ENCODE peak calls at places on chromosomes 13 and 19, in seven cellular contexts. Q is lower leg skin, T is cardiac fibroblast, M is bronchial epithelial cell, N is AG09309, Z is epithelial cell of esophagus, S is PC-3. X is an unnamed sample.

GRCh38 chr19:47032171-47032811 is 12.7 kb downstream of the NPAS1 start:
- DNase-seq in Q (no peak), N (no peak), T (peak; percentile 26), S (peak; percentile 56), M (peak; percentile 40), Z (peak; percentile 69), X (peak; percentile 48)

GRCh38 chr13:73996569-73996968 is 137.6 kb downstream of the KLF12 start:
- DNase-seq in S (no peak), N (no peak), T (no peak), Q (no peak), Z (no peak), M (no peak), X (no peak)

GRCh38 chr13:101916108-101916757 is 463.8 kb downstream of the ITGBL1 start:
- DNase-seq in S (no peak), N (no peak), T (no peak), Z (peak; percentile 26), M (no peak), Q (no peak), X (no peak)

GRCh38 chr13:83883061-83883523 is 818 bp upstream of the SLITRK1 start:
- DNase-seq in M (no peak), Q (no peak), S (no peak), N (no peak), Z (no peak), T (no peak), X (no peak)

GRCh38 chr13:107968470-107968869 is 246.9 kb downstream of the LIG4 start:
- DNase-seq in T (no peak), Q (no peak), S (no peak), Z (peak; percentile 55), N (no peak), M (peak; percentile 62), X (no peak)

GRCh38 chr19:12187625-12188024 is 24.7 kb downstream of the ZNF136 start:
- DNase-seq in T (no peak), N (no peak), Q (no peak), Z (no peak), M (no peak), S (peak; percentile 7), X (no peak)

GRCh38 chr13:83780201-83780600 is 102.1 kb downstream of the SLITRK1 start:
- DNase-seq in Z (peak; percentile 64), S (peak; percentile 59), Q (no peak), M (peak; percentile 47), T (peak; percentile 58), N (no peak), X (no peak)

GRCh38 chr13:107211073-107211472 is 643.1 kb upstream of the ARGLU1 start:
- DNase-seq in Z (peak; percentile 87), N (peak; percentile 65), M (peak; percentile 72), T (peak; percentile 90), Q (peak; percentile 91), S (peak; percentile 88), X (peak; percentile 65)

GRCh38 chr13:25608181-25608580 is 236.4 kb downstream of the ATP8A2 start:
- DNase-seq in M (no peak), T (no peak), Z (no peak), S (no peak), N (no peak), Q (no peak), X (no peak)

GRCh38 chr13:27770809-27771208 is 21.5 kb upstream of the GSX1 start:
- DNase-seq in S (peak; percentile 56), Q (peak; percentile 43), M (peak; percentile 79), N (no peak), T (peak; percentile 13), Z (peak; percentile 81), X (no peak)

GRCh38 chr13:76552807-76553206 is 333.4 kb downstream of the KCTD12 start:
- DNase-seq in Q (no peak), M (peak; percentile 7), Z (no peak), S (no peak), N (no peak), T (peak; percentile 1), X (no peak)

GRCh38 chr13:31214379-31214778 is 14.6 kb downstream of the B3GLCT start:
- DNase-seq in N (no peak), T (no peak), M (no peak), Q (no peak), S (no peak), Z (no peak), X (no peak)

GRCh38 chr19:12090807-12091206 is 26.3 kb downstream of the ZNF844 start:
- DNase-seq in N (peak; percentile 13), Z (peak; percentile 48), M (peak; percentile 29), Q (peak; percentile 90), T (peak; percentile 73), S (peak; percentile 35), X (peak; percentile 70)

GRCh38 chr13:112179421-112179820 is 112.5 kb downstream of the SOX1 start:
- DNase-seq in S (no peak), M (no peak), Q (peak; percentile 48), Z (no peak), N (no peak), T (no peak), X (no peak)

GRCh38 chr13:45341799-45342584 is 1.0 kb upstream of the TPT1 start:
- DNase-seq in Q (peak; percentile 92), S (peak; percentile 28), M (peak; percentile 74), Z (peak; percentile 82), T (peak; percentile 67), N (no peak), X (no peak)

GRCh38 chr13:33678906-33679657 is 138.9 kb upstream of the RFC3 start:
- DNase-seq in Z (peak; percentile 71), Q (peak; percentile 87), T (peak; percentile 87), M (peak; percentile 73), S (peak; percentile 90), N (peak; percentile 35), X (peak; percentile 36)

GRCh38 chr13:30585748-30586262 is 31.9 kb upstream of the USPL1 start:
- DNase-seq in Z (peak; percentile 55), N (peak; percentile 18), M (peak; percentile 77), T (peak; percentile 69), S (peak; percentile 89), Q (no peak), X (no peak)

GRCh38 chr19:57961785-57962184 is 12.5 kb downstream of the C19orf18 start:
- DNase-seq in M (no peak), Z (no peak), N (no peak), T (no peak), S (no peak), Q (no peak), X (no peak)

GRCh38 chr19:29528946-29529645 is 3.3 kb downstream of the VSTM2B start:
- DNase-seq in S (no peak), Z (no peak), Q (no peak), M (no peak), N (no peak), T (no peak), X (no peak)

GRCh38 chr19:39924952-39925351 is 9.5 kb downstream of the FCGBP start:
- DNase-seq in Q (peak; percentile 49), T (no peak), M (no peak), Z (no peak), N (no peak), S (no peak), X (no peak)

DNA sequence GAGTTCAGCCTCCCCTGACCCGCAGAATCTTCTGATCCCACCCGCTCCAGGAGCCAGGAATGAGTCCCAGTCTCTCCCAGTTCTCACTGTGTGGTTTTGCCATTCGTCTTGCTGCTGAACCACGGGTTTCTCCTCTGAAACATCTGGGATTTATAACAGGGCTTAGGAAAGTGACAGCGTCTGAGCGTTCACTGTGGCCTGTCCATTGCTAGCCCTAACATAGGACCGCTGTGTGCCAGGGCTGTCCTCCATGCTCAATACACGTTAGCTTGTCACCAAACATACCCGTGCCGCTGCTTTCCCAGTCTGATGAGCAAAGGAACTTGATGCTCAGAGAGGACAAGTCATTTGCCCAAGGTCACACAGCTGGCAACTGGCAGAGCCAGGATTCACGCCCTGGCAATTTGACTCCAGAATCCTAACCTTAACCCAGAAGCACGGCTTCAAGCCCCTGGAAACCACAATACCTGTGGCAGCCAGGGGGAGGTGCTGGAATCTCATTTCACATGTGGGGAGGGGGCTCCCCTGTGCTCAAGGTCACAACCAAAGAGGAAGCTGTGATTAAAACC is 1.1 kb upstream of the APOE start:
- DNase-seq in T (no peak), Z (no peak), S (no peak), Q (no peak), M (no peak), N (no peak), X (no peak)
- H3K4me3 ChIP-seq in T (no peak overlapping the region), Z (no peak overlapping the region), S (no peak overlapping the region), Q (no peak overlapping the region), M (no peak overlapping the region), N (no peak overlapping the region), X (no peak overlapping the region)

DNA sequence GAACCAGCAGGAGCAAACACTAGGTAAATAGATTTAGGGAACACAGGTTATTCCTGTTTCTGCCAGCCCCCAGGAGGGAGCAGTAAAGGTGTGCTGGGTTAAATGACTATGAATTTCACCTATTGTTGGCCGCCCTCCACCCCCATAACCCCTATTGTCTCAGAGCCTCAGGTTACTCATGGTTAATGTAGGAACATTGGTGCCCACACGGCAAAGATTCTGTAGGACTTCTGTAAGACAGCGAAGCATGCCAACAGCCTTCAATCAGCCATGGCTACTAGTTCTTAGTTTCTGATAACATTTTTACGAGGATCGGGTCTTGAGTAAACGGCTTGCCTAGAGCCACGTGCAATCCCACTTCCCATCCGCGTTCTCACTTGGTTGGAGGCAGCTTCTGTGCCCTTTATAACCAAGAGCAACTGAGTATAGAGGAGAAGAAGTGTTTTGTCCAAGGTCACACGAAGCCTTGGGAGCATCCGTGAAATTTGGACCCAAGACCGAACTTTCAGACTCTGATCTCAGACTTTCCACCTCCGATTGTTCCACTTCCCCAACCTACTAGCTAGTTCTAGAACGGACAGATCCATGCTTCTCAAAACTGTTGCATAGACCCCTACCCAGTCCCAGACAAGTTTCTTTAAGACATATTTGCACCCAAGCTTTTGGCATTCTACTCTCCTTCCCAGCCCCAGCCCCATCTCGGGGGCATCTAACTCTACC is 5.1 kb upstream of the CACNG8 start:
- DNase-seq in Z (no peak), M (no peak), N (no peak), S (peak; percentile 41), T (no peak), Q (no peak), X (no peak)
- H3K4me3 ChIP-seq in Z (no peak overlapping the region), M (no peak overlapping the region), N (no peak overlapping the region), S (no peak overlapping the region), T (no peak overlapping the region), Q (no peak overlapping the region), X (no peak overlapping the region)

GRCh38 chr19:43784981-43785808 is 4.4 kb upstream of the KCNN4 start:
- DNase-seq in T (peak; percentile 74), M (peak; percentile 67), Z (peak; percentile 79), Q (no peak), S (peak; percentile 84), N (no peak), X (peak; percentile 50)
- H3K4me3 ChIP-seq in T (no peak overlapping the region), M (no peak overlapping the region), Z (no peak overlapping the region), Q (no peak overlapping the region), S (peak overlapping the region; percentile 38), N (no peak overlapping the region), X (no peak overlapping the region)

GRCh38 chr13:44149821-44150220 is 223.8 kb upstream of the SERP2 start:
- DNase-seq in Z (no peak), Q (no peak), N (no peak), S (no peak), T (no peak), M (no peak), X (no peak)

GRCh38 chr13:44148159-44148929 is 225.3 kb upstream of the SERP2 start:
- DNase-seq in S (peak; percentile 52), Z (no peak), M (no peak), T (no peak), Q (no peak), N (no peak), X (no peak)

GRCh38 chr13:44146162-44146561 is 227.5 kb upstream of the SERP2 start:
- DNase-seq in N (no peak), S (no peak), Q (no peak), Z (no peak), T (no peak), M (no peak), X (no peak)

GRCh38 chr13:44147222-44147621 is 226.4 kb upstream of the SERP2 start:
- DNase-seq in Q (no peak), T (no peak), Z (no peak), N (no peak), S (no peak), M (no peak), X (no peak)

GRCh38 chr13:44147648-44148047 is 226.0 kb upstream of the SERP2 start:
- DNase-seq in S (no peak), Z (no peak), Q (no peak), T (no peak), N (no peak), M (no peak), X (no peak)
- H3K4me3 ChIP-seq in S (no peak overlapping the region), Z (no peak overlapping the region), Q (no peak overlapping the region), T (no peak overlapping the region), N (no peak overlapping the region), M (no peak overlapping the region), X (no peak overlapping the region)